ENCODE peak calls at places on chromosomes 7 and 10, in five cellular contexts. H, J, A, O and I are unnamed samples.

GRCh38 chr10:123007558-123008378 is 827 bp downstream of the IKZF5 start:
- DNase-seq in J (peak; percentile 35), H (peak; percentile 4), A (peak; percentile 32), O (no peak), I (no peak)

GRCh38 chr7:147432068-147432467 is 1158.5 kb upstream of the C7orf33 start:
- DNase-seq in J (peak; percentile 39), H (no peak), A (no peak), O (no peak), I (peak; percentile 66)

GRCh38 chr10:68086011-68086410 is 10.9 kb upstream of the HERC4 start:
- DNase-seq in A (no peak), H (no peak), O (no peak), J (no peak), I (no peak)

GRCh38 chr10:1419796-1420429 is 317.4 kb downstream of the ADARB2 start:
- DNase-seq in H (no peak), A (no peak), J (no peak), O (no peak), I (no peak)

GRCh38 chr10:3554121-3554522 is 230.9 kb downstream of the KLF6 start:
- DNase-seq in H (no peak), J (no peak), O (no peak), A (no peak), I (no peak)

GRCh38 chr10:128147064-128147463 is 20.8 kb upstream of the MKI67 start:
- DNase-seq in A (no peak), H (no peak), J (no peak), O (no peak), I (no peak)

GRCh38 chr7:95549818-95550529 is 46.3 kb downstream of the PDK4 start:
- DNase-seq in H (peak; percentile 90), J (peak; percentile 91), O (peak; percentile 38), A (no peak), I (peak; percentile 95)

GRCh38 chr10:86234553-86235270 is 131.9 kb downstream of the GRID1 start:
- DNase-seq in O (no peak), A (no peak), J (no peak), H (no peak), I (no peak)

GRCh38 chr10:133142523-133143199 is 17.4 kb upstream of the KNDC1 start:
- DNase-seq in J (no peak), H (no peak), O (peak; percentile 12), A (no peak), I (no peak)

GRCh38 chr10:3948843-3949242 is 163.8 kb upstream of the KLF6 start:
- DNase-seq in H (peak; percentile 23), A (peak; percentile 81), O (no peak), J (no peak), I (no peak)

GRCh38 chr10:110629680-110630191 is 14.4 kb upstream of the RBM20 start:
- DNase-seq in A (no peak), O (no peak), H (peak; percentile 58), J (no peak), I (no peak)

GRCh38 chr10:33091186-33091585 is 133.2 kb upstream of the ITGB1 start:
- DNase-seq in H (no peak), A (no peak), O (no peak), J (no peak), I (no peak)

GRCh38 chr10:5723692-5724091 is 39.1 kb downstream of the TASOR2 start:
- DNase-seq in J (no peak), O (no peak), H (no peak), A (no peak), I (no peak)

GRCh38 chr7:99485094-99485493 is 12.4 kb downstream of the ZNF789 start:
- DNase-seq in J (no peak), O (no peak), H (no peak), A (no peak), I (no peak)

GRCh38 chr10:6115824-6116350 is 27.1 kb downstream of the RBM17 start:
- DNase-seq in J (no peak), O (no peak), A (no peak), H (no peak), I (no peak)

GRCh38 chr10:7529638-7530037 is 118.8 kb upstream of the SFMBT2 start:
- DNase-seq in J (peak; percentile 10), H (no peak), A (no peak), O (no peak), I (no peak)

GRCh38 chr7:130274983-130275649 is 8.5 kb downstream of the CPA2 start:
- DNase-seq in O (no peak), H (no peak), J (no peak), A (no peak), I (no peak)

GRCh38 chr7:25073451-25073850 is 51.6 kb downstream of the CYCS start:
- DNase-seq in H (peak; percentile 43), A (no peak), J (no peak), O (no peak), I (no peak)

GRCh38 chr7:131649003-131649541 is 92.6 kb upstream of the PODXL start:
- DNase-seq in J (no peak), A (no peak), O (no peak), H (no peak), I (no peak)

GRCh38 chr7:102152672-102153585 is 133.7 kb upstream of the SH2B2 start:
- DNase-seq in O (no peak), J (no peak), H (no peak), A (no peak), I (no peak)

GRCh38 chr7:127209886-127210285 is 42.9 kb downstream of the GRM8 start:
- DNase-seq in A (no peak), O (no peak), H (no peak), J (no peak), I (no peak)

GRCh38 chr7:87345962-87346371 is 503 bp downstream of the CROT start:
- DNase-seq in A (no peak), J (no peak), O (no peak), H (no peak), I (no peak)